ENCODE peak calls at places on chromosomes 2 and 18, in four cellular contexts. C, Q, L and K are unnamed samples.

GRCh38 chr18:47204908-47205522 is 28.9 kb upstream of the IER3IP1 start:
- DNase-seq in L (peak), C (peak), Q (peak), K (peak)

GRCh38 chr2:152826880-152827279 is 108.5 kb downstream of the ARL6IP6 start:
- DNase-seq in C (no peak), Q (peak), L (no peak), K (peak)

GRCh38 chr2:37599688-37600525 is 71.5 kb downstream of the CDC42EP3 start:
- DNase-seq in Q (no peak), L (no peak), C (no peak), K (no peak)

GRCh38 chr2:121777699-121778058 is 22.2 kb downstream of the TSN start:
- DNase-seq in C (no peak), L (peak), Q (no peak), K (peak)

GRCh38 chr2:231932985-231933915 is 7.1 kb upstream of the NPPC start:
- DNase-seq in L (no peak), Q (peak), C (no peak), K (no peak)

GRCh38 chr2:144522741-144523605 is 3.1 kb upstream of the ZEB2 start:
- DNase-seq in C (peak), Q (no peak), L (no peak), K (no peak)

GRCh38 chr2:178568227-178568626 is 88.0 kb downstream of the PLEKHA3 start:
- DNase-seq in C (no peak), Q (no peak), L (no peak), K (no peak)

GRCh38 chr2:138752231-138752956 is 27.8 kb downstream of the NXPH2 start:
- DNase-seq in C (no peak), Q (no peak), L (peak), K (peak)

GRCh38 chr2:18492721-18493120 is 67.7 kb downstream of the RDH14 start:
- DNase-seq in L (no peak), C (no peak), Q (no peak), K (no peak)

GRCh38 chr2:149027602-149028250 is 10.8 kb upstream of the LYPD6B start:
- DNase-seq in L (no peak), C (no peak), Q (no peak), K (peak)

GRCh38 chr2:225122582-225123486 is 80.6 kb upstream of the DOCK10 start:
- DNase-seq in Q (peak), C (no peak), L (peak), K (no peak)

GRCh38 chr2:160411955-160412354 is 81.7 kb downstream of the RBMS1 start:
- DNase-seq in Q (no peak), L (no peak), C (no peak), K (peak)

GRCh38 chr18:374735-375168 is 106.9 kb upstream of the THOC1 start:
- DNase-seq in L (no peak), C (no peak), Q (no peak), K (no peak)

GRCh38 chr2:228974169-228974568 is 296.9 kb downstream of the PID1 start:
- DNase-seq in Q (no peak), L (no peak), C (no peak), K (no peak)

GRCh38 chr2:200479617-200480292 is 30.1 kb downstream of the KCTD18 start:
- DNase-seq in Q (no peak), C (no peak), L (no peak), K (peak)

GRCh38 chr2:8796315-8796848 is 41.0 kb downstream of the KIDINS220 start:
- DNase-seq in Q (no peak), C (no peak), L (no peak), K (no peak)

GRCh38 chr2:72144746-72145657 is 2.7 kb downstream of the CYP26B1 start:
- DNase-seq in Q (no peak), L (peak), C (peak), K (peak)

DNA sequence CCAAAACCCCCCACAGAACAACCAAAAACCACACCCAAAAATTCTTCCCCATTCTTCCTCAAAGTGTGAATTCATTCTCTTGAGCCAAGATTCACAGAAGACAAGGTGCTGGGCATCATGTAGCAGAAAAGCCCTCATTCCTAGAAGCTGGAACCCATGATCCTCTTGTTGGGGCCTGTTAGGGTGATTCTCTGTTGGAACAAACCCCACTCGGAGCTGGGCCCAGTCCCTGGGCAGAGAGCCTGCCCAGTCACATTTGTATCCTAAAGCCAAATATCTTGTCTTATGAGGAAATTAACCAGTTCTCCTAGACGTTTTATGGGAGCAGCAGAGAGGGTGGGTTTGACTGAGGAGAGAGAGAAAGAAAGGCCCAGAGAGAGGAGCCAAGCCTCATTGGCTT is 22.8 kb upstream of the VPS4B start:
- DNase-seq in L (no peak), C (no peak), Q (no peak), K (peak)
- H2AFZ ChIP-seq in L (peak), C (no peak), Q (no peak), K (peak)

DNA sequence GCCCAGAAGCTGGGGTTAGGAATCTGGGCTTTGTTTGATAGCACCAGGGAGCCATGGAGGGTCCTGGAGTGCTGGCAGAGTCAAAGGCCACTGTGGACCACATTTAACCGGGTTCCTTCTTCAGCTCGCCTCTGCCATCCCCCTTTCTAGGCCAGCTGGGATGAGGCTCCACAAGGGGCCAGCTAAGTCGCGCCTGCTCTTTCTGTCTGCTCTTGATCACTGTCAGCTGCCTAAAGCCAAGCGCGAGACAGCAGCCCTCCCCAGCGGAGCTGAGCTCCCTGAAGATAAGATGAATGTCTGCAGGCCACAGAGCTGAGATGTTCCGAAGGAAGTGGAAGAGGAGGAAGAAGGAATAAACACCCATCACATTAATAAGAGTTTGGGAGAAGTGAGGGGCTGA is 99.7 kb downstream of the CELF4 start:
- DNase-seq in C (no peak), L (peak), Q (no peak), K (no peak)
- H2AFZ ChIP-seq in C (no peak), L (no peak), Q (no peak), K (no peak)

DNA sequence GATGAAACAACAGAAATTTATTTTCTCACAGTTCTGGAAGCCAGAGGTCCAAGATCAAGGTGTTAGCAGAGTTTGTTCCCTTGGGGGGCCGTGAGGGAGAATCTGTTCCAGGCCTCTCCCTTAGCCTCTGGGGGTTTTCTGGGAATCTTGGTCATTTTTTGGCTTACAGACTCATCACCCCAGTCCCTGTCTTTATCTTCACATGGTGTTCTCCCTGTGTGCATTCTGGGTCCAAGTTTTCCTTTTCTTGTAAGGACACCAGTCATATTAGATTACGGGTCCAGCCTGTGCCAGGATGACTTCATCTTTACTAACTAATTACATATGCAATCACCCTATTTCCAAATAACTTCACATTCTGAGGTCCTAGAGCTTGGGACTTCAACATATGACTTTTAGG is 292.5 kb upstream of the TRIB2 start:
- DNase-seq in Q (no peak), C (no peak), L (no peak), K (no peak)
- H2AFZ ChIP-seq in Q (no peak), C (no peak), L (no peak), K (no peak)

GRCh38 chr2:67374481-67374880 is 22.7 kb upstream of the ETAA1 start:
- DNase-seq in Q (no peak), L (no peak), C (no peak), K (no peak)
- H2AFZ ChIP-seq in Q (no peak), L (no peak), C (no peak), K (no peak)

GRCh38 chr2:127694986-127695385 is 6.3 kb upstream of the SFT2D3 start:
- DNase-seq in C (peak), L (no peak), Q (no peak), K (no peak)
- H2AFZ ChIP-seq in C (no peak), L (no peak), Q (no peak), K (no peak)

GRCh38 chr2:70123829-70124117 is 36.5 kb downstream of the PCBP1 start:
- DNase-seq in Q (no peak), C (no peak), L (no peak), K (no peak)

GRCh38 chr2:70122470-70122869 is 35.2 kb downstream of the PCBP1 start:
- DNase-seq in Q (no peak), L (no peak), C (no peak), K (no peak)

GRCh38 chr2:70121627-70122372 is 34.5 kb downstream of the PCBP1 start:
- DNase-seq in Q (no peak), C (no peak), L (no peak), K (no peak)

GRCh38 chr2:70124983-70125480 is 37.8 kb downstream of the PCBP1 start:
- DNase-seq in Q (peak), C (peak), L (peak), K (no peak)

DNA sequence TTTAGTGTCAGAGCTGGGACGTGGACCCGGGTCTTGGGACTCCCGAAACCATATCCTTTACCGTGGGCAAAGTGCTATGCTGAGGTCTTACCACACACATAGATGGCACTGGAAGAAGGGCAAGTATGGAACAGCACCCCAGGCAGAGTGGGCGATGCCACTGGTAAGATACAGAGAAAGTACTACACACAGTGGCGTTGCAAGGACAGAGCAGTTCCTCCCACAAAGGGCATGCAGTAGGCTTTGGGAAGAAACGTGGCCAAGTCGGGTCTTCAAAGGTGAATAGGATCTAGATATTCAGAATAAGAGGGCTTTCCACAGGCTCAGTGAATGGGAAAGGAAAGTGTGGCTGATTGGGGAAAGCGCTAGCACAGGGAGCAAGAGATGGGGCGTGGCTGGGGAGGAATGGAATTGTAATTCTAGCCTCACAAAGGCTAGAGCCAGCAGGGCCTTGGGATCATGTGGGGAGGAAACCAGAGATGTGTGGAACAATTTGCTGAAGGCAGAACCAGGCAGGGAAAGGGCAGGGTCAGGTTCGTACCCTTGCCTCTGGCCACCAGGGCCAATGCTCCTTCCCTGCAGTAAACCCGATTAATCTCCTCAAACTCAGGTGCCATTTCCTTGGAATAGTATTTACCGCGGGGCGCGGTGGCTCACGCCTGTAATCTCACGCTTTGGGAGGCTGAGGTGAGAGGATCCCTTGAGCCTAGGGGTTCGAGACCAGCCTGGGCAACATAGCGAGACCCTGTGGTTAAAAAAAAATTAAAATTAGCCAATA is 36.0 kb downstream of the PCBP1 start:
- DNase-seq in L (peak), Q (no peak), C (peak), K (no peak)
- H2AFZ ChIP-seq in L (peak), Q (peak), C (no peak), K (peak)